ENCODE peak calls at places on chromosomes 5 and 9, in ten cellular contexts. A, E, D, I, L, G, S, V, W and N are unnamed samples.

GRCh38 chr5:35860686-35861085 is 4.0 kb downstream of the IL7R start:
- DNase-seq in G (no peak), W (no peak), E (no peak), A (no peak), D (no peak), S (no peak), L (no peak), V (no peak), I (no peak), N (no peak)

GRCh38 chr9:36842560-36843530 is 191.2 kb downstream of the PAX5 start:
- DNase-seq in D (no peak), L (no peak), V (peak; percentile 28), A (no peak), S (no peak), I (no peak), G (no peak), E (no peak), W (no peak), N (no peak)

GRCh38 chr9:88932766-88933165 is 58.5 kb upstream of the S1PR3 start:
- DNase-seq in A (no peak), V (no peak), D (no peak), G (no peak), E (no peak), I (no peak), W (no peak), L (no peak), S (no peak), N (no peak)

GRCh38 chr9:128916204-128916603 is 4.6 kb upstream of the PHYHD1 start:
- DNase-seq in W (no peak), D (no peak), V (peak; percentile 82), S (no peak), L (no peak), I (no peak), A (no peak), G (no peak), E (no peak), N (peak; percentile 90)

GRCh38 chr9:20988916-20989315 is 42.5 kb downstream of the HACD4 start:
- DNase-seq in A (no peak), L (no peak), V (no peak), G (no peak), S (peak; percentile 83), D (no peak), I (peak; percentile 59), W (no peak), E (no peak), N (no peak)

GRCh38 chr9:78714591-78714990 is 417.7 kb downstream of the PSAT1 start:
- DNase-seq in G (no peak), S (no peak), A (no peak), E (no peak), L (no peak), W (no peak), D (no peak), I (peak; percentile 46), V (no peak), N (no peak)

GRCh38 chr9:125513634-125514413 is 193.2 kb downstream of the MAPKAP1 start:
- DNase-seq in L (no peak), W (no peak), G (peak; percentile 75), S (peak; percentile 83), V (no peak), I (peak; percentile 86), D (no peak), A (no peak), E (no peak), N (peak; percentile 43)

GRCh38 chr5:1262381-1262780 is 32.5 kb downstream of the TERT start:
- DNase-seq in G (no peak), S (no peak), L (no peak), E (no peak), D (no peak), V (no peak), A (no peak), W (no peak), I (peak; percentile 5), N (peak; percentile 5)

GRCh38 chr9:79189511-79189924 is 382.2 kb upstream of the TLE4 start:
- DNase-seq in E (no peak), G (peak; percentile 46), A (no peak), D (no peak), L (no peak), W (no peak), S (no peak), I (no peak), V (no peak), N (no peak)

GRCh38 chr5:151181818-151182217 is 24.2 kb upstream of the ANXA6 start:
- DNase-seq in A (no peak), S (no peak), I (peak; percentile 42), D (no peak), V (no peak), W (no peak), G (no peak), L (no peak), E (no peak), N (no peak)

GRCh38 chr5:172854451-172854871 is 20.4 kb downstream of the ERGIC1 start:
- DNase-seq in S (peak; percentile 55), G (no peak), D (no peak), V (peak; percentile 73), E (no peak), A (no peak), I (no peak), L (no peak), W (no peak), N (peak; percentile 75)

GRCh38 chr9:14522627-14523379 is 170.4 kb downstream of the ZDHHC21 start:
- DNase-seq in I (no peak), A (no peak), G (no peak), S (no peak), D (no peak), W (no peak), V (no peak), L (no peak), E (no peak), N (no peak)

GRCh38 chr9:98656536-98656935 is 52.2 kb downstream of the GABBR2 start:
- DNase-seq in A (no peak), L (no peak), S (no peak), V (no peak), W (no peak), G (no peak), E (no peak), D (no peak), I (no peak), N (no peak)

GRCh38 chr5:74409737-74410136 is 230.8 kb downstream of the ENC1 start:
- DNase-seq in G (no peak), S (no peak), W (no peak), A (no peak), I (no peak), V (no peak), E (no peak), D (no peak), L (no peak), N (no peak)

GRCh38 chr9:120410925-120411501 is 169.0 kb downstream of the CDK5RAP2 start:
- DNase-seq in E (no peak), V (no peak), L (no peak), D (no peak), I (no peak), W (no peak), G (no peak), S (no peak), A (no peak), N (no peak)

GRCh38 chr5:10338996-10339903 is 14.2 kb upstream of the MARCHF6 start:
- DNase-seq in D (no peak), L (no peak), S (no peak), E (no peak), I (no peak), W (no peak), V (no peak), G (no peak), A (no peak), N (no peak)

GRCh38 chr5:138528208-138528607 is 14.8 kb downstream of the ETF1 start:
- DNase-seq in V (no peak), G (no peak), S (peak; percentile 64), I (peak; percentile 47), E (no peak), W (no peak), L (no peak), D (no peak), A (no peak), N (no peak)

GRCh38 chr5:107294669-107295068 is 376.1 kb downstream of the EFNA5 start:
- DNase-seq in I (peak; percentile 40), D (no peak), W (no peak), A (no peak), V (no peak), E (no peak), L (no peak), G (no peak), S (no peak), N (no peak)